ENCODE peak calls at places on chromosome 1, in four cellular contexts. W is Caco-2, P is putamen, I is fibroblast of pulmonary artery. G is an unnamed sample.

GRCh38 chr1:52552505-52553371 is at the start of gene TUT4:
- DNase-seq in W (peak), P (peak), I (peak), G (peak)

GRCh38 chr1:212613440-212614335 is 5.1 kb downstream of the ATF3 start:
- DNase-seq in I (no peak), W (no peak), P (no peak), G (no peak)

GRCh38 chr1:231026576-231026975 is 13.5 kb downstream of the FAM89A start:
- DNase-seq in P (no peak), W (no peak), I (no peak), G (no peak)

GRCh38 chr1:86380257-86380861 is 15.8 kb downstream of the ODF2L start:
- DNase-seq in P (peak), W (no peak), I (peak), G (peak)

GRCh38 chr1:156537027-156537426 is 35.3 kb downstream of the IQGAP3 start:
- DNase-seq in W (no peak), P (no peak), I (no peak), G (no peak)

GRCh38 chr1:43979261-43979527 is 184 bp downstream of the B4GALT2 start:
- DNase-seq in W (no peak), P (no peak), I (no peak), G (no peak)

GRCh38 chr1:192476802-192477298 is 98.7 kb upstream of the RGS1 start:
- DNase-seq in W (no peak), P (no peak), I (peak), G (no peak)

GRCh38 chr1:9413143-9413876 is 120.6 kb downstream of the SPSB1 start:
- DNase-seq in I (peak), W (peak), P (no peak), G (no peak)

GRCh38 chr1:177164380-177165068 is at the start of gene ASTN1:
- DNase-seq in I (no peak), P (peak), W (no peak), G (no peak)

GRCh38 chr1:64536217-64536835 is 66.4 kb downstream of the CACHD1 start:
- DNase-seq in P (no peak), W (no peak), I (no peak), G (no peak)

GRCh38 chr1:176957603-176958002 is 206.9 kb downstream of the ASTN1 start:
- DNase-seq in I (no peak), P (no peak), W (no peak), G (no peak)

GRCh38 chr1:39395357-39395831 is 96.0 kb upstream of the BMP8A start:
- DNase-seq in P (peak), W (no peak), I (peak), G (peak)

GRCh38 chr1:31327381-31327780 is 30.5 kb downstream of the ZCCHC17 start:
- DNase-seq in W (no peak), P (no peak), I (peak), G (no peak)

GRCh38 chr1:71039666-71040262 is 7.9 kb downstream of the PTGER3 start:
- DNase-seq in I (no peak), P (no peak), W (no peak), G (no peak)

GRCh38 chr1:172537827-172538391 is 5.0 kb downstream of the SUCO start:
- DNase-seq in I (no peak), W (no peak), P (peak), G (no peak)

GRCh38 chr1:43868741-43869067 is 64.9 kb upstream of the ARTN start:
- DNase-seq in P (no peak), I (peak), W (no peak), G (no peak)

GRCh38 chr1:183025782-183026774 is 2.9 kb downstream of the LAMC1 start:
- DNase-seq in I (no peak), P (no peak), W (no peak), G (peak)